ENCODE peak calls at places on chromosomes 16 and 17, in four cellular contexts. G, L, T and X are unnamed samples.

GRCh38 chr16:87457051-87457611 is 35.7 kb downstream of the ZCCHC14 start:
- DNase-seq in T (no peak), L (no peak), G (no peak), X (no peak)

GRCh38 chr16:3171855-3172593 is 16.0 kb upstream of the OR1F1 start:
- DNase-seq in T (no peak), G (peak; percentile 73), L (no peak), X (peak; percentile 31)

GRCh38 chr17:40418428-40418706 is 671 bp upstream of the TOP2A start:
- DNase-seq in T (no peak), L (no peak), G (no peak), X (no peak)

GRCh38 chr16:21260870-21261791 is 17.0 kb downstream of the CRYM start:
- DNase-seq in T (no peak), L (no peak), G (peak; percentile 89), X (no peak)

GRCh38 chr17:70168979-70169706 is at the start of gene KCNJ2:
- DNase-seq in G (peak; percentile 88), L (no peak), T (peak; percentile 70), X (peak; percentile 63)

GRCh38 chr17:61504697-61505096 is 52.5 kb downstream of the TBX4 start:
- DNase-seq in G (no peak), L (no peak), T (no peak), X (no peak)

GRCh38 chr17:41618341-41619161 is 5.8 kb downstream of the KRT17 start:
- DNase-seq in L (no peak), G (no peak), T (no peak), X (no peak)

GRCh38 chr16:4179020-4179419 is 62.8 kb upstream of the ADCY9 start:
- DNase-seq in T (peak; percentile 81), L (no peak), G (no peak), X (no peak)

GRCh38 chr16:17744903-17745581 is 274.3 kb upstream of the XYLT1 start:
- DNase-seq in T (no peak), G (no peak), L (no peak), X (no peak)

GRCh38 chr16:50389900-50390896 is 21.4 kb upstream of the BRD7 start:
- DNase-seq in G (no peak), L (no peak), T (no peak), X (no peak)

GRCh38 chr16:80666378-80667257 is 125.8 kb downstream of the DYNLRB2 start:
- DNase-seq in T (no peak), G (no peak), L (no peak), X (no peak)

GRCh38 chr16:46947900-46948547 is 25.4 kb downstream of the DNAJA2 start:
- DNase-seq in T (no peak), L (peak; percentile 32), G (peak; percentile 49), X (no peak)

GRCh38 chr16:2092866-2093265 is 42.8 kb downstream of the PKD1 start:
- DNase-seq in T (no peak), L (no peak), G (no peak), X (no peak)

GRCh38 chr16:80670170-80670865 is 129.5 kb downstream of the DYNLRB2 start:
- DNase-seq in G (no peak), L (no peak), T (no peak), X (no peak)

GRCh38 chr17:81681672-81682071 is 1.9 kb downstream of the ARL16 start:
- DNase-seq in T (no peak), L (no peak), G (no peak), X (no peak)

GRCh38 chr17:57455063-57455914 is 199.0 kb downstream of the MSI2 start:
- DNase-seq in T (peak; percentile 84), G (no peak), L (peak; percentile 94), X (peak; percentile 48)

GRCh38 chr16:60651351-60651750 is 1384.9 kb downstream of the CDH8 start:
- DNase-seq in L (no peak), G (no peak), T (no peak), X (no peak)

GRCh38 chr17:8284126-8284525 is 4.3 kb upstream of the RANGRF start:
- DNase-seq in L (no peak), T (no peak), G (no peak), X (no peak)

GRCh38 chr16:50396770-50397525 is 28.2 kb upstream of the BRD7 start:
- DNase-seq in G (no peak), T (no peak), L (no peak), X (no peak)

GRCh38 chr16:21277927-21278706 is at the start of gene CRYM:
- DNase-seq in G (peak; percentile 85), L (no peak), T (no peak), X (peak; percentile 64)

GRCh38 chr17:58755577-58756245 is at the start of gene PPM1E:
- DNase-seq in T (peak; percentile 3), G (peak; percentile 88), L (no peak), X (peak; percentile 78)

GRCh38 chr17:57732062-57732461 is 13.0 kb downstream of the CCDC182 start:
- DNase-seq in T (no peak), G (no peak), L (no peak), X (no peak)

GRCh38 chr16:66682271-66682670 is 14.3 kb downstream of the CMTM4 start:
- DNase-seq in G (no peak), L (no peak), T (no peak), X (no peak)

GRCh38 chr17:45740553-45741330 is 43.4 kb upstream of the CRHR1 start:
- DNase-seq in T (no peak), L (no peak), G (peak; percentile 93), X (peak; percentile 33)

GRCh38 chr17:6498798-6499540 is 54.7 kb downstream of the PIMREG start:
- DNase-seq in L (no peak), G (no peak), T (no peak), X (no peak)
- TF ChIP-seq POLR2AphosphoS5 in L (no peak), G (no peak), T (no peak), X (no peak)

DNA sequence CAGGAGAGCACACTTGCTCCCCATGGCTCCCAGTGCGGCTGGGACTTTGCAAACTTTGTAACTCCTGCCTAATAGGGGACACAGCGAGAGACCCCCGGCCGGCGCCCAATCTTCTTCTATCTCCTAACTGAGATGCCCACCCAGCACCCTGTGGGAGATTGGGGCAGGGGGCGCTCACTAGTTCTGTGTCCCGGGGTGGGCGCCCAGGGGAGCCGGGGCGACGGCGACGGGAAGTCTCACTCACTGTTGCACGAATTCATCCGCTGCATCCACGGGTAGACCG is 3.9 kb upstream of the HOXB5 start:
- DNase-seq in G (no peak), L (no peak), T (no peak), X (no peak)
- TF ChIP-seq SPI1 in G (no peak), L (no peak), T (no peak), X (no peak)

GRCh38 chr16:84976644-84977400 is 34.5 kb downstream of the ZDHHC7 start:
- DNase-seq in T (no peak), L (no peak), G (no peak), X (no peak)
- TF ChIP-seq POLR2AphosphoS5 in T (no peak), L (no peak), G (no peak), X (no peak)

GRCh38 chr17:68378202-68379149 is 78.8 kb downstream of the WIPI1 start:
- DNase-seq in T (peak; percentile 81), L (no peak), G (no peak), X (no peak)
- TF ChIP-seq SPI1 in T (no peak), L (no peak), G (no peak), X (no peak)

GRCh38 chr17:1995321-1996242 is 29.6 kb downstream of the RTN4RL1 start:
- DNase-seq in T (no peak), L (no peak), G (no peak), X (no peak)
- TF ChIP-seq POLR2AphosphoS5 in T (no peak), L (no peak), G (no peak), X (no peak)